ENCODE peak calls at places on chromosome 1, in nine cellular contexts. R is NCI-H1092; C is GM13976; Q is left ventricle myocardium superior; V is AG04450; H is lung; F is ovary; W is stimulated activated CD4-positive, alpha-beta T cell treated with anti-CD3 and anti-CD28 coated beads, Interleukin-1b, Interleukin-23, amount 100 ng/mL, for 24 hours; U is breast epithelium. T is an unnamed sample.

GRCh38 chr1:56754713-56755505 is 64.3 kb downstream of the FYB2 start:
- DNase-seq in R (no peak), C (no peak), Q (no peak), V (no peak), H (no peak), F (no peak), W (no peak), U (no peak), T (no peak)

GRCh38 chr1:217525773-217526490 is 105.0 kb downstream of the GPATCH2 start:
- DNase-seq in R (no peak), C (no peak), Q (no peak), V (no peak), H (no peak), F (no peak), W (no peak), U (no peak), T (peak; percentile 62)

GRCh38 chr1:23101101-23101827 is 67.4 kb downstream of the LUZP1 start:
- DNase-seq in R (no peak), C (no peak), Q (no peak), V (no peak), H (no peak), F (no peak), W (no peak), U (no peak), T (peak; percentile 45)

GRCh38 chr1:233478611-233479010 is 135.3 kb upstream of the KCNK1 start:
- DNase-seq in R (no peak), C (no peak), Q (no peak), V (no peak), H (no peak), F (no peak), W (no peak), U (no peak), T (no peak)

GRCh38 chr1:179059185-179059483 is 22.7 kb upstream of the TOR3A start:
- DNase-seq in R (no peak), C (no peak), Q (no peak), V (no peak), H (no peak), F (no peak), W (no peak), U (no peak), T (no peak)

GRCh38 chr1:119327436-119328155 is 41.0 kb upstream of the HAO2 start:
- DNase-seq in R (peak; percentile 26), C (peak; percentile 52), Q (peak; percentile 40), V (no peak), H (no peak), F (peak; percentile 32), W (no peak), U (no peak), T (peak; percentile 36)

GRCh38 chr1:151613275-151613867 is 1.5 kb downstream of the SNX27 start:
- DNase-seq in R (no peak), C (no peak), Q (no peak), V (no peak), H (no peak), F (no peak), W (no peak), U (no peak), T (peak; percentile 38)

GRCh38 chr1:205108464-205108863 is 13.3 kb downstream of the RBBP5 start:
- DNase-seq in R (no peak), C (no peak), Q (no peak), V (no peak), H (no peak), F (no peak), W (no peak), U (no peak), T (peak; percentile 26)

GRCh38 chr1:16440150-16440479 is 409 bp upstream of the NECAP2 start:
- DNase-seq in R (no peak), C (no peak), Q (no peak), V (no peak), H (peak; percentile 29), F (no peak), W (no peak), U (peak; percentile 21), T (no peak)

GRCh38 chr1:244276646-244277045 is 175.1 kb downstream of the ADSS2 start:
- DNase-seq in R (no peak), C (no peak), Q (no peak), V (no peak), H (no peak), F (no peak), W (no peak), U (no peak), T (peak; percentile 9)

T was measured in adipocyte.